ENCODE peak calls at places on chromosome 9, in nine cellular contexts. One of them, this sample, is unnamed.

GRCh38 chr9:107711528-107711927 is 222.0 kb upstream of the KLF4 start:
- DNase-seq in H1: no peak
- DNase-seq in A549: peak; percentile 75
- DNase-seq in body of pancreas: no peak
- DNase-seq in ovary: peak; percentile 31
- DNase-seq in HepG2: no peak
- DNase-seq in Peyer's patch: peak; percentile 89
- DNase-seq in lower leg skin: peak; percentile 88
- DNase-seq in IMR-90: peak; percentile 89
- DNase-seq in this sample: no peak

GRCh38 chr9:123434619-123435240 is 78.7 kb downstream of the CRB2 start:
- DNase-seq in H1: peak; percentile 33
- DNase-seq in A549: peak; percentile 56
- DNase-seq in body of pancreas: no peak
- DNase-seq in ovary: no peak
- DNase-seq in HepG2: peak; percentile 12
- DNase-seq in Peyer's patch: peak; percentile 36
- DNase-seq in lower leg skin: peak; percentile 61
- DNase-seq in IMR-90: no peak
- DNase-seq in this sample: no peak

GRCh38 chr9:119224431-119224830 is 144.8 kb downstream of the BRINP1 start:
- DNase-seq in H1: no peak
- DNase-seq in A549: no peak
- DNase-seq in body of pancreas: no peak
- DNase-seq in ovary: no peak
- DNase-seq in HepG2: no peak
- DNase-seq in Peyer's patch: no peak
- DNase-seq in lower leg skin: no peak
- DNase-seq in IMR-90: no peak
- DNase-seq in this sample: no peak

GRCh38 chr9:134634190-134634589 is 7.4 kb upstream of the COL5A1 start:
- DNase-seq in H1: no peak
- DNase-seq in A549: no peak
- DNase-seq in body of pancreas: no peak
- DNase-seq in ovary: peak; percentile 6
- DNase-seq in HepG2: no peak
- DNase-seq in Peyer's patch: no peak
- DNase-seq in lower leg skin: peak; percentile 70
- DNase-seq in IMR-90: no peak
- DNase-seq in this sample: no peak

GRCh38 chr9:134301387-134302129 is 24.7 kb upstream of the RXRA start:
- DNase-seq in H1: no peak
- DNase-seq in A549: no peak
- DNase-seq in body of pancreas: peak; percentile 32
- DNase-seq in ovary: peak; percentile 9
- DNase-seq in HepG2: no peak
- DNase-seq in Peyer's patch: no peak
- DNase-seq in lower leg skin: no peak
- DNase-seq in IMR-90: no peak
- DNase-seq in this sample: no peak

GRCh38 chr9:71285191-71285656 is 163.8 kb upstream of the TRPM3 start:
- DNase-seq in H1: no peak
- DNase-seq in A549: peak; percentile 68
- DNase-seq in body of pancreas: peak; percentile 64
- DNase-seq in ovary: no peak
- DNase-seq in HepG2: peak; percentile 62
- DNase-seq in Peyer's patch: peak; percentile 54
- DNase-seq in lower leg skin: no peak
- DNase-seq in IMR-90: peak; percentile 54
- DNase-seq in this sample: no peak

GRCh38 chr9:137163101-137163661 is 6.7 kb downstream of the LRRC26 start:
- DNase-seq in H1: no peak
- DNase-seq in A549: peak; percentile 78
- DNase-seq in body of pancreas: no peak
- DNase-seq in ovary: no peak
- DNase-seq in HepG2: no peak
- DNase-seq in Peyer's patch: no peak
- DNase-seq in lower leg skin: no peak
- DNase-seq in IMR-90: no peak
- DNase-seq in this sample: no peak

GRCh38 chr9:37938121-37938906 is 34.4 kb upstream of the SLC25A51 start:
- DNase-seq in H1: no peak
- DNase-seq in A549: no peak
- DNase-seq in body of pancreas: no peak
- DNase-seq in ovary: no peak
- DNase-seq in HepG2: no peak
- DNase-seq in Peyer's patch: no peak
- DNase-seq in lower leg skin: no peak
- DNase-seq in IMR-90: peak; percentile 93
- DNase-seq in this sample: no peak

GRCh38 chr9:16687678-16688369 is 182.6 kb downstream of the BNC2 start:
- DNase-seq in H1: no peak
- DNase-seq in A549: no peak
- DNase-seq in body of pancreas: no peak
- DNase-seq in ovary: no peak
- DNase-seq in HepG2: no peak
- DNase-seq in Peyer's patch: no peak
- DNase-seq in lower leg skin: no peak
- DNase-seq in IMR-90: peak; percentile 51
- DNase-seq in this sample: no peak

GRCh38 chr9:137148242-137148641 is 9.3 kb downstream of the GRIN1 start:
- DNase-seq in H1: no peak
- DNase-seq in A549: no peak
- DNase-seq in body of pancreas: no peak
- DNase-seq in ovary: no peak
- DNase-seq in HepG2: no peak
- DNase-seq in Peyer's patch: no peak
- DNase-seq in lower leg skin: no peak
- DNase-seq in IMR-90: no peak
- DNase-seq in this sample: no peak

GRCh38 chr9:114163517-114163924 is 8.2 kb downstream of the COL27A1 start:
- DNase-seq in H1: no peak
- DNase-seq in A549: peak; percentile 25
- DNase-seq in body of pancreas: peak; percentile 69
- DNase-seq in ovary: peak; percentile 67
- DNase-seq in HepG2: peak; percentile 45
- DNase-seq in Peyer's patch: no peak
- DNase-seq in lower leg skin: no peak
- DNase-seq in IMR-90: peak; percentile 60
- DNase-seq in this sample: peak; percentile 52

GRCh38 chr9:130433168-130433946 is 11.4 kb upstream of the ASS1 start:
- DNase-seq in H1: no peak
- DNase-seq in A549: peak; percentile 68
- DNase-seq in body of pancreas: peak; percentile 12
- DNase-seq in ovary: peak; percentile 59
- DNase-seq in HepG2: no peak
- DNase-seq in Peyer's patch: no peak
- DNase-seq in lower leg skin: no peak
- DNase-seq in IMR-90: peak; percentile 39
- DNase-seq in this sample: no peak

GRCh38 chr9:130431536-130432303 is 13.0 kb upstream of the ASS1 start:
- DNase-seq in H1: no peak
- DNase-seq in A549: no peak
- DNase-seq in body of pancreas: no peak
- DNase-seq in ovary: no peak
- DNase-seq in HepG2: no peak
- DNase-seq in Peyer's patch: no peak
- DNase-seq in lower leg skin: no peak
- DNase-seq in IMR-90: no peak
- DNase-seq in this sample: no peak

GRCh38 chr9:130432796-130433167 is 12.0 kb upstream of the ASS1 start:
- DNase-seq in H1: no peak
- DNase-seq in A549: no peak
- DNase-seq in body of pancreas: no peak
- DNase-seq in ovary: no peak
- DNase-seq in HepG2: no peak
- DNase-seq in Peyer's patch: no peak
- DNase-seq in lower leg skin: no peak
- DNase-seq in IMR-90: no peak
- DNase-seq in this sample: no peak

GRCh38 chr9:130432362-130432761 is 12.4 kb upstream of the ASS1 start:
- DNase-seq in H1: no peak
- DNase-seq in A549: no peak
- DNase-seq in body of pancreas: no peak
- DNase-seq in ovary: no peak
- DNase-seq in HepG2: no peak
- DNase-seq in Peyer's patch: no peak
- DNase-seq in lower leg skin: no peak
- DNase-seq in IMR-90: no peak
- DNase-seq in this sample: no peak

GRCh38 chr9:130433947-130434262 is 10.9 kb upstream of the ASS1 start:
- DNase-seq in H1: no peak
- DNase-seq in A549: no peak
- DNase-seq in body of pancreas: no peak
- DNase-seq in ovary: no peak
- DNase-seq in HepG2: no peak
- DNase-seq in Peyer's patch: no peak
- DNase-seq in lower leg skin: no peak
- DNase-seq in IMR-90: no peak
- DNase-seq in this sample: no peak
- TF ChIP-seq POLR2A in H1: no peak
- TF ChIP-seq POLR2A in A549: no peak
- TF ChIP-seq POLR2A in body of pancreas: no peak
- TF ChIP-seq POLR2A in ovary: no peak
- TF ChIP-seq POLR2A in HepG2: no peak
- TF ChIP-seq POLR2A in Peyer's patch: no peak
- TF ChIP-seq POLR2A in lower leg skin: no peak
- TF ChIP-seq POLR2A in IMR-90: no peak
- TF ChIP-seq POLR2A in this sample: no peak

DNA sequence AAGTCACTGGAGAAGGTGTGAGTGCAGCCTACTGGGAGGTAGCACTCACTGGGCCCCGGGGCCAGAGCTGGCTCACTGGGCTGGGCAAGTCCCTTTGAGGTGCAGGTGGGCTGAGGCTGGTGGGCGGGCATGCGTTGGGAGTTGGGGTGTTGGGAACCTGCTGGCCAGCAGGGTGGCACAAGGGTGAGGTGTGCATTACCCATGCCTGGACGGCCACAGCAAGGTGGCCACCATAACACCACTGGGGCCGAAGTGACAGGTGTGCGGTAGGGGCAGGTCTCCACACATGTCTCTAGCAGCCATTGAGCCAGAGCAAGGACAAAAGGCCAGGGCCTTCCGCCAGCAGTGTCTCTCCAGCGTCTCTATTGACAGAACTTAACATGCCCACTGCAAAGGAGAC is 22.6 kb downstream of the PRRT1B start:
- DNase-seq in H1: no peak
- DNase-seq in A549: no peak
- DNase-seq in body of pancreas: no peak
- DNase-seq in ovary: no peak
- DNase-seq in HepG2: no peak
- DNase-seq in Peyer's patch: no peak
- DNase-seq in lower leg skin: no peak
- DNase-seq in IMR-90: no peak
- DNase-seq in this sample: no peak
- TF ChIP-seq POLR2A in H1: no peak
- TF ChIP-seq POLR2A in A549: no peak
- TF ChIP-seq POLR2A in body of pancreas: no peak
- TF ChIP-seq POLR2A in ovary: no peak
- TF ChIP-seq POLR2A in HepG2: no peak
- TF ChIP-seq POLR2A in Peyer's patch: no peak
- TF ChIP-seq POLR2A in lower leg skin: no peak
- TF ChIP-seq POLR2A in IMR-90: no peak
- TF ChIP-seq POLR2A in this sample: no peak

GRCh38 chr9:120713257-120714087 is 798 bp downstream of the MEGF9 start:
- DNase-seq in H1: no peak
- DNase-seq in A549: no peak
- DNase-seq in body of pancreas: peak; percentile 16
- DNase-seq in ovary: peak; percentile 60
- DNase-seq in HepG2: no peak
- DNase-seq in Peyer's patch: peak; percentile 57
- DNase-seq in lower leg skin: peak; percentile 90
- DNase-seq in IMR-90: no peak
- DNase-seq in this sample: no peak

GRCh38 chr9:120715331-120715924 is 1.2 kb upstream of the MEGF9 start:
- DNase-seq in H1: peak; percentile 34
- DNase-seq in A549: peak; percentile 56
- DNase-seq in body of pancreas: peak; percentile 23
- DNase-seq in ovary: peak; percentile 65
- DNase-seq in HepG2: no peak
- DNase-seq in Peyer's patch: peak; percentile 57
- DNase-seq in lower leg skin: peak; percentile 94
- DNase-seq in IMR-90: peak; percentile 77
- DNase-seq in this sample: peak; percentile 32

GRCh38 chr9:120712539-120713031 is 1.7 kb downstream of the MEGF9 start:
- DNase-seq in H1: no peak
- DNase-seq in A549: peak; percentile 41
- DNase-seq in body of pancreas: no peak
- DNase-seq in ovary: no peak
- DNase-seq in HepG2: no peak
- DNase-seq in Peyer's patch: no peak
- DNase-seq in lower leg skin: no peak
- DNase-seq in IMR-90: no peak
- DNase-seq in this sample: no peak

GRCh38 chr9:120714846-120715231 is 569 bp upstream of the MEGF9 start:
- DNase-seq in H1: no peak
- DNase-seq in A549: no peak
- DNase-seq in body of pancreas: no peak
- DNase-seq in ovary: peak; percentile 69
- DNase-seq in HepG2: no peak
- DNase-seq in Peyer's patch: no peak
- DNase-seq in lower leg skin: peak; percentile 91
- DNase-seq in IMR-90: no peak
- DNase-seq in this sample: no peak

DNA sequence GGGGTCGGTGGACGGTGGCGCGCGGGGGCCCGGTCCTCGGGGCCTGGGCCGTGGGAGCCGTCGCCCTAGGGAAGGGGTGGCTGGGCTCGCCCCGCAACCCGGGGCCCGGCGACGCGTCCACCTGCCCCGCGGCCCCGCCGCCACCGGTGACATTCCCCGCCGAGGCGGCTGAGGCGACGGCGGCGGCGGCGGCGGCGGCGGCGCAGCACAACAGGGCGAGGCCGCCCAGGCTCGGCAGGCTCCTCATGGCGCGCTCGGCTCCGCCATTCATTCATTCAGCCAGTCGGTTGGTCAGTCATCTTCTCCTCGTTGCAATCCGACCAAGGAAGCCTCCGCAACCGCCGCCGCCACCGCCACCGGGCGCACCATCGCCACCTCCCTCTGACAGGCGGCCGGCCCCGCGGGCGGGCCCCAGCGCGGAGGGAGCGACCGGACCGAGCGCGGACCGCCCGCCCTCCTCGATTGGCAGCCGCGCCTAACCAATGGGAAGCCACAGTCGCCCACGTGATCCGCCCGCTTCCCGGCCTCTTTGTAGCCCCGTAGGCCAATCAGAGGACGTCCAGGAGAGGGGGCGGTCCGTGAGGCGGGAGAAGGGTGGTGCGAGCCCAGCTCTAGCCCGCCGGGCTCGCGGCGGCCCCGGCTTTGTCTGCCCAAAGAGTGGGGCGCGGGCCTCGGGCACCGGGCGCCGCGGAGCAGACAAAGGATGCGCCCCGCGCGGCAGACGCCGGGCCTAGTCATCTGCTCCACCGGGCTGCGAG is at the start of gene MEGF9:
- DNase-seq in H1: peak; percentile 84
- DNase-seq in A549: peak; percentile 97
- DNase-seq in body of pancreas: peak; percentile 99
- DNase-seq in ovary: peak; percentile 98
- DNase-seq in HepG2: peak; percentile 92
- DNase-seq in Peyer's patch: peak; percentile 99
- DNase-seq in lower leg skin: peak; percentile 100
- DNase-seq in IMR-90: peak; percentile 97
- DNase-seq in this sample: peak; percentile 98
- TF ChIP-seq POLR2A in H1: peak; percentile 83
- TF ChIP-seq POLR2A in A549: peak; percentile 59
- TF ChIP-seq POLR2A in body of pancreas: peak; percentile 79
- TF ChIP-seq POLR2A in ovary: peak; percentile 58
- TF ChIP-seq POLR2A in HepG2: peak; percentile 54
- TF ChIP-seq POLR2A in Peyer's patch: peak; percentile 87
- TF ChIP-seq POLR2A in lower leg skin: no peak
- TF ChIP-seq POLR2A in IMR-90: peak; percentile 67
- TF ChIP-seq POLR2A in this sample: peak; percentile 79

GRCh38 chr9:127531676-127532075 is 80.4 kb downstream of the LRSAM1 start:
- DNase-seq in H1: no peak
- DNase-seq in A549: no peak
- DNase-seq in body of pancreas: no peak
- DNase-seq in ovary: no peak
- DNase-seq in HepG2: no peak
- DNase-seq in Peyer's patch: no peak
- DNase-seq in lower leg skin: no peak
- DNase-seq in IMR-90: no peak
- DNase-seq in this sample: no peak
- TF ChIP-seq POLR2A in H1: no peak
- TF ChIP-seq POLR2A in A549: no peak
- TF ChIP-seq POLR2A in body of pancreas: no peak
- TF ChIP-seq POLR2A in ovary: no peak
- TF ChIP-seq POLR2A in HepG2: no peak
- TF ChIP-seq POLR2A in Peyer's patch: no peak
- TF ChIP-seq POLR2A in lower leg skin: no peak
- TF ChIP-seq POLR2A in IMR-90: no peak
- TF ChIP-seq POLR2A in this sample: no peak

This sample was measured in gastrocnemius medialis.